ENCODE peak calls at places on chromosomes 16 and 17, in eight cellular contexts. One of them, this sample, is unnamed.
A peak's percentile ranks its signal among the peaks of the same experiment; 100 is the strongest.

GRCh38 chr16:66510711-66511614 is 39.0 kb downstream of the TK2 start:
- DNase-seq in left colon: no peak
- DNase-seq in stimulated activated CD4-positive, alpha-beta T cell treated with anti-CD3 and anti-CD28 coated beads, Interleukin-2, amount 100 ng/mL, for 24 hours: no peak
- DNase-seq in HCEC 1CT: no peak
- DNase-seq in activated CD4-positive, CD25-positive, alpha-beta regulatory T cell: no peak
- DNase-seq in dorsolateral prefrontal cortex: peak; percentile 33
- DNase-seq in CD4-positive, alpha-beta memory T cell: no peak
- DNase-seq in RWPE1: no peak
- DNase-seq in this sample: peak; percentile 58

GRCh38 chr16:84810518-84811273 is 9.1 kb upstream of the CRISPLD2 start:
- DNase-seq in CD4-positive, alpha-beta memory T cell: peak; percentile 33
- DNase-seq in RWPE1: no peak
- DNase-seq in stimulated activated CD4-positive, alpha-beta T cell treated with anti-CD3 and anti-CD28 coated beads, Interleukin-2, amount 100 ng/mL, for 24 hours: no peak
- DNase-seq in dorsolateral prefrontal cortex: no peak
- DNase-seq in HCEC 1CT: no peak
- DNase-seq in left colon: no peak
- DNase-seq in activated CD4-positive, CD25-positive, alpha-beta regulatory T cell: no peak
- DNase-seq in this sample: no peak

GRCh38 chr17:30788918-30789317 is 35.6 kb downstream of the CRLF3 start:
- DNase-seq in activated CD4-positive, CD25-positive, alpha-beta regulatory T cell: no peak
- DNase-seq in stimulated activated CD4-positive, alpha-beta T cell treated with anti-CD3 and anti-CD28 coated beads, Interleukin-2, amount 100 ng/mL, for 24 hours: no peak
- DNase-seq in RWPE1: no peak
- DNase-seq in left colon: no peak
- DNase-seq in HCEC 1CT: no peak
- DNase-seq in dorsolateral prefrontal cortex: no peak
- DNase-seq in CD4-positive, alpha-beta memory T cell: no peak
- DNase-seq in this sample: no peak

GRCh38 chr17:36095992-36096391 is 6.0 kb upstream of the CCL3 start:
- DNase-seq in stimulated activated CD4-positive, alpha-beta T cell treated with anti-CD3 and anti-CD28 coated beads, Interleukin-2, amount 100 ng/mL, for 24 hours: no peak
- DNase-seq in CD4-positive, alpha-beta memory T cell: no peak
- DNase-seq in HCEC 1CT: no peak
- DNase-seq in left colon: no peak
- DNase-seq in dorsolateral prefrontal cortex: no peak
- DNase-seq in activated CD4-positive, CD25-positive, alpha-beta regulatory T cell: no peak
- DNase-seq in RWPE1: no peak
- DNase-seq in this sample: no peak

GRCh38 chr17:1460233-1460632 is 4.2 kb upstream of the CRK start:
- DNase-seq in CD4-positive, alpha-beta memory T cell: no peak
- DNase-seq in dorsolateral prefrontal cortex: no peak
- DNase-seq in stimulated activated CD4-positive, alpha-beta T cell treated with anti-CD3 and anti-CD28 coated beads, Interleukin-2, amount 100 ng/mL, for 24 hours: no peak
- DNase-seq in RWPE1: peak; percentile 16
- DNase-seq in activated CD4-positive, CD25-positive, alpha-beta regulatory T cell: no peak
- DNase-seq in HCEC 1CT: peak; percentile 11
- DNase-seq in left colon: peak; percentile 86
- DNase-seq in this sample: peak; percentile 90

GRCh38 chr17:48729335-48730239 is 1.0 kb upstream of the HOXB13 start:
- DNase-seq in activated CD4-positive, CD25-positive, alpha-beta regulatory T cell: no peak
- DNase-seq in CD4-positive, alpha-beta memory T cell: no peak
- DNase-seq in left colon: peak; percentile 48
- DNase-seq in RWPE1: no peak
- DNase-seq in HCEC 1CT: no peak
- DNase-seq in dorsolateral prefrontal cortex: no peak
- DNase-seq in stimulated activated CD4-positive, alpha-beta T cell treated with anti-CD3 and anti-CD28 coated beads, Interleukin-2, amount 100 ng/mL, for 24 hours: no peak
- DNase-seq in this sample: no peak

GRCh38 chr17:8320990-8321389 is 10.9 kb downstream of the ARHGEF15 start:
- DNase-seq in dorsolateral prefrontal cortex: no peak
- DNase-seq in HCEC 1CT: no peak
- DNase-seq in RWPE1: no peak
- DNase-seq in activated CD4-positive, CD25-positive, alpha-beta regulatory T cell: no peak
- DNase-seq in left colon: no peak
- DNase-seq in stimulated activated CD4-positive, alpha-beta T cell treated with anti-CD3 and anti-CD28 coated beads, Interleukin-2, amount 100 ng/mL, for 24 hours: no peak
- DNase-seq in CD4-positive, alpha-beta memory T cell: no peak
- DNase-seq in this sample: no peak

GRCh38 chr17:51258756-51259573 is 884 bp downstream of the MBTD1 start:
- DNase-seq in CD4-positive, alpha-beta memory T cell: no peak
- DNase-seq in activated CD4-positive, CD25-positive, alpha-beta regulatory T cell: no peak
- DNase-seq in stimulated activated CD4-positive, alpha-beta T cell treated with anti-CD3 and anti-CD28 coated beads, Interleukin-2, amount 100 ng/mL, for 24 hours: peak; percentile 26
- DNase-seq in RWPE1: peak; percentile 34
- DNase-seq in dorsolateral prefrontal cortex: no peak
- DNase-seq in HCEC 1CT: no peak
- DNase-seq in left colon: peak; percentile 49
- DNase-seq in this sample: no peak

GRCh38 chr16:51553314-51553713 is 402.2 kb upstream of the SALL1 start:
- DNase-seq in dorsolateral prefrontal cortex: no peak
- DNase-seq in HCEC 1CT: no peak
- DNase-seq in left colon: no peak
- DNase-seq in CD4-positive, alpha-beta memory T cell: no peak
- DNase-seq in activated CD4-positive, CD25-positive, alpha-beta regulatory T cell: no peak
- DNase-seq in RWPE1: peak; percentile 48
- DNase-seq in stimulated activated CD4-positive, alpha-beta T cell treated with anti-CD3 and anti-CD28 coated beads, Interleukin-2, amount 100 ng/mL, for 24 hours: no peak
- DNase-seq in this sample: no peak

GRCh38 chr16:55571191-55571897 is 4.9 kb downstream of the CAPNS2 start:
- DNase-seq in CD4-positive, alpha-beta memory T cell: no peak
- DNase-seq in activated CD4-positive, CD25-positive, alpha-beta regulatory T cell: no peak
- DNase-seq in RWPE1: no peak
- DNase-seq in left colon: no peak
- DNase-seq in dorsolateral prefrontal cortex: no peak
- DNase-seq in HCEC 1CT: no peak
- DNase-seq in stimulated activated CD4-positive, alpha-beta T cell treated with anti-CD3 and anti-CD28 coated beads, Interleukin-2, amount 100 ng/mL, for 24 hours: no peak
- DNase-seq in this sample: no peak

GRCh38 chr16:68737046-68737729 is at the start of gene CDH1:
- DNase-seq in activated CD4-positive, CD25-positive, alpha-beta regulatory T cell: no peak
- DNase-seq in left colon: peak; percentile 95
- DNase-seq in RWPE1: peak; percentile 99
- DNase-seq in dorsolateral prefrontal cortex: no peak
- DNase-seq in CD4-positive, alpha-beta memory T cell: peak; percentile 11
- DNase-seq in HCEC 1CT: no peak
- DNase-seq in stimulated activated CD4-positive, alpha-beta T cell treated with anti-CD3 and anti-CD28 coated beads, Interleukin-2, amount 100 ng/mL, for 24 hours: peak; percentile 44
- DNase-seq in this sample: no peak

GRCh38 chr17:82598256-82599011 is 49.8 kb downstream of the WDR45B start:
- DNase-seq in activated CD4-positive, CD25-positive, alpha-beta regulatory T cell: no peak
- DNase-seq in CD4-positive, alpha-beta memory T cell: no peak
- DNase-seq in left colon: no peak
- DNase-seq in dorsolateral prefrontal cortex: no peak
- DNase-seq in stimulated activated CD4-positive, alpha-beta T cell treated with anti-CD3 and anti-CD28 coated beads, Interleukin-2, amount 100 ng/mL, for 24 hours: no peak
- DNase-seq in RWPE1: no peak
- DNase-seq in HCEC 1CT: peak; percentile 7
- DNase-seq in this sample: peak; percentile 28

GRCh38 chr17:80965606-80966005 is 26.0 kb upstream of the CHMP6 start:
- DNase-seq in HCEC 1CT: no peak
- DNase-seq in stimulated activated CD4-positive, alpha-beta T cell treated with anti-CD3 and anti-CD28 coated beads, Interleukin-2, amount 100 ng/mL, for 24 hours: no peak
- DNase-seq in CD4-positive, alpha-beta memory T cell: no peak
- DNase-seq in left colon: no peak
- DNase-seq in activated CD4-positive, CD25-positive, alpha-beta regulatory T cell: no peak
- DNase-seq in RWPE1: no peak
- DNase-seq in dorsolateral prefrontal cortex: no peak
- DNase-seq in this sample: no peak

GRCh38 chr16:1003551-1004347 is 22.2 kb downstream of the SOX8 start:
- DNase-seq in activated CD4-positive, CD25-positive, alpha-beta regulatory T cell: no peak
- DNase-seq in CD4-positive, alpha-beta memory T cell: peak; percentile 66
- DNase-seq in stimulated activated CD4-positive, alpha-beta T cell treated with anti-CD3 and anti-CD28 coated beads, Interleukin-2, amount 100 ng/mL, for 24 hours: peak; percentile 62
- DNase-seq in left colon: no peak
- DNase-seq in dorsolateral prefrontal cortex: no peak
- DNase-seq in HCEC 1CT: no peak
- DNase-seq in RWPE1: no peak
- DNase-seq in this sample: no peak

GRCh38 chr17:39629494-39629880 is 2.7 kb downstream of the PPP1R1B start:
- DNase-seq in RWPE1: no peak
- DNase-seq in activated CD4-positive, CD25-positive, alpha-beta regulatory T cell: no peak
- DNase-seq in HCEC 1CT: no peak
- DNase-seq in stimulated activated CD4-positive, alpha-beta T cell treated with anti-CD3 and anti-CD28 coated beads, Interleukin-2, amount 100 ng/mL, for 24 hours: no peak
- DNase-seq in dorsolateral prefrontal cortex: no peak
- DNase-seq in CD4-positive, alpha-beta memory T cell: no peak
- DNase-seq in left colon: peak; percentile 87
- DNase-seq in this sample: no peak

GRCh38 chr16:14205666-14206065 is 134.5 kb downstream of the MRTFB start:
- DNase-seq in HCEC 1CT: no peak
- DNase-seq in stimulated activated CD4-positive, alpha-beta T cell treated with anti-CD3 and anti-CD28 coated beads, Interleukin-2, amount 100 ng/mL, for 24 hours: no peak
- DNase-seq in CD4-positive, alpha-beta memory T cell: no peak
- DNase-seq in activated CD4-positive, CD25-positive, alpha-beta regulatory T cell: no peak
- DNase-seq in dorsolateral prefrontal cortex: no peak
- DNase-seq in RWPE1: no peak
- DNase-seq in left colon: no peak
- DNase-seq in this sample: no peak

GRCh38 chr16:67663151-67663876 is 2.6 kb downstream of the PARD6A start:
- DNase-seq in CD4-positive, alpha-beta memory T cell: no peak
- DNase-seq in RWPE1: no peak
- DNase-seq in stimulated activated CD4-positive, alpha-beta T cell treated with anti-CD3 and anti-CD28 coated beads, Interleukin-2, amount 100 ng/mL, for 24 hours: peak; percentile 58
- DNase-seq in activated CD4-positive, CD25-positive, alpha-beta regulatory T cell: no peak
- DNase-seq in HCEC 1CT: peak; percentile 30
- DNase-seq in dorsolateral prefrontal cortex: peak; percentile 54
- DNase-seq in left colon: peak; percentile 28
- DNase-seq in this sample: peak; percentile 31

GRCh38 chr16:14608604-14609003 is 21.5 kb downstream of the PARN start:
- DNase-seq in HCEC 1CT: no peak
- DNase-seq in dorsolateral prefrontal cortex: no peak
- DNase-seq in stimulated activated CD4-positive, alpha-beta T cell treated with anti-CD3 and anti-CD28 coated beads, Interleukin-2, amount 100 ng/mL, for 24 hours: no peak
- DNase-seq in RWPE1: no peak
- DNase-seq in left colon: no peak
- DNase-seq in CD4-positive, alpha-beta memory T cell: no peak
- DNase-seq in activated CD4-positive, CD25-positive, alpha-beta regulatory T cell: no peak
- DNase-seq in this sample: no peak